ENCODE peak calls at places on chromosomes 5 and 9, in five cellular contexts. P is adrenal gland, E is A549, A is Peyer's patch, D is uterus. K is an unnamed sample.

GRCh38 chr5:57986746-57987145 is 473.1 kb downstream of the PLK2 start:
- DNase-seq in A (no peak), E (peak), P (no peak), D (peak), K (no peak)

GRCh38 chr5:143403607-143404415 is at the start of gene NR3C1:
- DNase-seq in P (peak), E (peak), D (peak), A (peak), K (peak)

GRCh38 chr9:133403766-133404439 is 13.9 kb downstream of the REXO4 start:
- DNase-seq in A (no peak), E (peak), D (no peak), P (no peak), K (peak)

GRCh38 chr9:92010705-92011536 is 60.9 kb upstream of the ROR2 start:
- DNase-seq in E (no peak), P (no peak), A (no peak), D (no peak), K (no peak)

GRCh38 chr5:68139601-68140441 is 75.7 kb upstream of the PIK3R1 start:
- DNase-seq in A (no peak), P (no peak), E (no peak), D (no peak), K (no peak)

GRCh38 chr9:78786794-78787193 is 489.9 kb downstream of the PSAT1 start:
- DNase-seq in E (peak), P (no peak), D (no peak), A (no peak), K (no peak)

GRCh38 chr5:169545762-169546161 is 37.8 kb upstream of the SPDL1 start:
- DNase-seq in A (no peak), D (no peak), P (no peak), E (peak), K (no peak)

GRCh38 chr5:75337366-75338021 is 474 bp downstream of the HMGCR start:
- DNase-seq in A (no peak), E (peak), D (peak), P (peak), K (no peak)

GRCh38 chr9:33185858-33186257 is 18.7 kb upstream of the B4GALT1 start:
- DNase-seq in D (no peak), A (no peak), P (no peak), E (no peak), K (no peak)

GRCh38 chr5:50751064-50751657 is 84.7 kb downstream of the PARP8 start:
- DNase-seq in E (peak), P (peak), D (no peak), A (no peak), K (no peak)

GRCh38 chr5:42547146-42547545 is 123.9 kb downstream of the GHR start:
- DNase-seq in E (peak), P (no peak), A (no peak), D (no peak), K (no peak)

GRCh38 chr9:70112981-70113380 is 69.3 kb downstream of the MAMDC2 start:
- DNase-seq in D (no peak), A (no peak), E (no peak), P (no peak), K (no peak)

GRCh38 chr5:149404746-149405549 is 25.9 kb upstream of the IL17B start:
- DNase-seq in E (peak), P (peak), A (no peak), D (no peak), K (no peak)

GRCh38 chr5:76298852-76299251 is 104.2 kb upstream of the IQGAP2 start:
- DNase-seq in E (no peak), P (no peak), A (no peak), D (no peak), K (no peak)

GRCh38 chr5:67493676-67494075 is 297.1 kb upstream of the CD180 start:
- DNase-seq in D (no peak), E (peak), P (peak), A (no peak), K (no peak)

GRCh38 chr9:92432972-92433548 is 8.8 kb upstream of the OMD start:
- DNase-seq in A (no peak), E (no peak), D (no peak), P (no peak), K (no peak)

GRCh38 chr5:2863133-2863532 is 111.7 kb upstream of the IRX2 start:
- DNase-seq in A (no peak), E (no peak), P (no peak), D (no peak), K (no peak)

GRCh38 chr9:17342696-17343095 is 207.9 kb downstream of the CNTLN start:
- DNase-seq in D (no peak), P (no peak), E (no peak), A (no peak), K (no peak)

GRCh38 chr9:38271666-38272241 is 120.7 kb upstream of the ALDH1B1 start:
- DNase-seq in P (no peak), E (no peak), D (no peak), A (no peak), K (no peak)

GRCh38 chr9:79681576-79681975 is 109.8 kb downstream of the TLE4 start:
- DNase-seq in E (no peak), A (no peak), D (no peak), P (no peak), K (no peak)

GRCh38 chr5:6175172-6175855 is 203.0 kb downstream of the MED10 start:
- DNase-seq in D (no peak), A (no peak), E (no peak), P (no peak), K (no peak)

GRCh38 chr9:94085062-94085639 is 887 bp downstream of the PTPDC1 start:
- DNase-seq in D (no peak), P (no peak), A (no peak), E (no peak), K (no peak)

GRCh38 chr5:127796207-127796606 is 93.0 kb downstream of the CCDC192 start:
- DNase-seq in D (no peak), A (no peak), P (no peak), E (no peak), K (no peak)

GRCh38 chr5:64489857-64490256 is 16.0 kb upstream of the RGS7BP start:
- DNase-seq in A (no peak), P (no peak), D (no peak), E (no peak), K (no peak)

GRCh38 chr5:92838253-92838652 is 742.8 kb downstream of the NR2F1-AS1 start:
- DNase-seq in D (no peak), A (no peak), P (no peak), E (peak), K (no peak)

GRCh38 chr5:92841604-92842155 is 739.3 kb downstream of the NR2F1-AS1 start:
- DNase-seq in E (no peak), A (no peak), P (no peak), D (no peak), K (no peak)

GRCh38 chr5:92836861-92837755 is 743.9 kb downstream of the NR2F1-AS1 start:
- DNase-seq in P (no peak), A (no peak), E (no peak), D (no peak), K (no peak)

GRCh38 chr5:92835712-92836111 is 745.3 kb downstream of the NR2F1-AS1 start:
- DNase-seq in E (no peak), A (no peak), D (no peak), P (no peak), K (no peak)
- TF ChIP-seq POLR2A in E (no peak), A (no peak), D (no peak), P (no peak), K (no peak)

GRCh38 chr9:130466537-130467217 is 21.9 kb downstream of the ASS1 start:
- DNase-seq in P (no peak), D (no peak), A (no peak), E (no peak), K (no peak)
- TF ChIP-seq POLR2A in P (no peak), D (no peak), A (no peak), E (no peak), K (no peak)

GRCh38 chr9:130872912-130873503 is 23.6 kb downstream of the QRFP start:
- DNase-seq in E (no peak), P (peak), D (no peak), A (no peak), K (no peak)
- TF ChIP-seq POLR2A in E (no peak), P (no peak), D (no peak), A (no peak), K (no peak)

GRCh38 chr9:99966001-99966400 is 59.5 kb downstream of the STX17 start:
- DNase-seq in A (no peak), D (no peak), P (no peak), E (no peak), K (no peak)
- TF ChIP-seq POLR2A in A (no peak), D (no peak), P (no peak), E (no peak), K (no peak)

GRCh38 chr5:176389114-176389768 is 690 bp downstream of the HIGD2A start:
- DNase-seq in E (no peak), A (no peak), D (no peak), P (no peak), K (peak)
- TF ChIP-seq POLR2A in E (peak), A (peak), D (peak), P (peak), K (peak)

DNA sequence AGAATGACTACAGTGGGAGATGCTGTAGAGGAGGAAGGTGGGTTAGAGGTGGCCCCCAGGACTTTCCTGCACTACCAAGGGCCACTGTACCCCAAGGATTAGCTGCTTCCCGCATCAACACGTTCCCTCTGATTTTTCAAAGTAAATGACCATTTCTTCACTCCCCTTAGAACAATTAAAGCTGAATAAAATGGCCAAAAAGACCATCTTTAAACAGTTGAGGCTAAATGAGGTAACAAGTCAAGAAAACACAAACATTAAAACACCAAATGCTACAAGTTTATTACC is 740 bp upstream of the ERAP1 start:
- DNase-seq in A (no peak), E (no peak), D (no peak), P (no peak), K (no peak)
- TF ChIP-seq POLR2A in A (no peak), E (no peak), D (no peak), P (no peak), K (no peak)

DNA sequence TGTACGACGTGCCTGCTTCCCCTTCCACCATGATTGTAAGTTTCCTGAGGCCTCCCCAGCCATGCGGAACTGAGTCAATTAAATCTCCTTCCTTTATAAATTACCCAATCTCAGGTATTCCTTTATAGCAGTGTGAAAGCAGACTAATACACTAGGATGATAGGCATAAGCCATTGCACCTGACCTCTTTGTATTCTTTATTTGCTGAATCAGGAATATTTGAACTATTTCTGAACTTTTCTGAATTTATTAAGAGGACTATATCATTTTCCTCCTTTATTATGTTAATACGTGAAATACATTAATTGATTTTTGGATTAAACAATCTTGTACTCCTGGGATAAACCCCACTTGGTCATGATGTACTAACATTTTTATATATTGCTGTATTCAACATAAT is 28.2 kb upstream of the NR4A3 start:
- DNase-seq in D (no peak), E (no peak), P (no peak), A (no peak), K (no peak)
- TF ChIP-seq POLR2A in D (no peak), E (no peak), P (no peak), A (no peak), K (no peak)

GRCh38 chr9:113293285-113293874 is 9.8 kb downstream of the RNF183 start:
- DNase-seq in A (no peak), D (no peak), P (no peak), E (no peak), K (no peak)
- TF ChIP-seq POLR2A in A (no peak), D (no peak), P (no peak), E (no peak), K (no peak)

K was measured in GM12891.